ENCODE peak calls at places on chromosome 2, in four cellular contexts. J is heart left ventricle, H is hepatocyte, W is lower lobe of right lung. N is an unnamed sample.

GRCh38 chr2:29420484-29420883 is 305.3 kb downstream of the CLIP4 start:
- DNase-seq in H (no peak), J (no peak), W (no peak), N (no peak)

GRCh38 chr2:86254576-86255538 is 55.6 kb downstream of the MRPL35 start:
- DNase-seq in H (no peak), J (peak; percentile 72), W (peak; percentile 56), N (no peak)

GRCh38 chr2:200662727-200663126 is 76.9 kb downstream of the AOX1 start:
- DNase-seq in W (no peak), H (peak; percentile 42), J (no peak), N (no peak)

GRCh38 chr2:20650880-20651730 is at the start of gene HS1BP3:
- DNase-seq in J (peak; percentile 85), W (peak; percentile 92), H (peak; percentile 94), N (peak; percentile 84)

GRCh38 chr2:234548720-234549420 is 52.0 kb upstream of the ARL4C start:
- DNase-seq in J (peak; percentile 62), W (no peak), H (no peak), N (no peak)

GRCh38 chr2:120758181-120759048 is 22.7 kb downstream of the GLI2 start:
- DNase-seq in H (peak; percentile 79), W (peak; percentile 39), J (peak; percentile 78), N (no peak)

GRCh38 chr2:109712126-109712455 is 82.0 kb upstream of the RGPD5 start:
- DNase-seq in H (no peak), W (no peak), J (no peak), N (no peak)

GRCh38 chr2:216775043-216775453 is 79.7 kb upstream of the IGFBP5 start:
- DNase-seq in H (peak; percentile 77), J (peak; percentile 83), W (no peak), N (no peak)

GRCh38 chr2:25912851-25913695 is 34.8 kb upstream of the ASXL2 start:
- DNase-seq in W (no peak), H (no peak), J (no peak), N (no peak)

GRCh38 chr2:224141304-224141703 is 102.2 kb upstream of the SERPINE2 start:
- DNase-seq in J (no peak), W (no peak), H (no peak), N (no peak)

GRCh38 chr2:34447097-34447496 is 848.0 kb upstream of the FAM98A start:
- DNase-seq in J (no peak), W (no peak), H (no peak), N (no peak)

GRCh38 chr2:43542285-43542933 is 53.4 kb downstream of the THADA start:
- DNase-seq in W (no peak), H (peak; percentile 58), J (no peak), N (no peak)

GRCh38 chr2:98869272-98869641 is 66.8 kb downstream of the CRACDL start:
- DNase-seq in H (no peak), J (no peak), W (peak; percentile 92), N (no peak)

GRCh38 chr2:45578056-45578843 is 32.8 kb downstream of the SRBD1 start:
- DNase-seq in J (no peak), H (peak; percentile 20), W (peak; percentile 34), N (no peak)

GRCh38 chr2:96553176-96553956 is 16.8 kb downstream of the ARID5A start:
- DNase-seq in W (no peak), H (no peak), J (no peak), N (no peak)

GRCh38 chr2:129062160-129062912 is 743.7 kb upstream of the HS6ST1 start:
- DNase-seq in J (no peak), W (no peak), H (peak; percentile 22), N (no peak)

GRCh38 chr2:147006724-147007123 is 838.1 kb upstream of the ACVR2A start:
- DNase-seq in W (no peak), J (no peak), H (no peak), N (no peak)

GRCh38 chr2:58064136-58064535 is 17.5 kb downstream of the VRK2 start:
- DNase-seq in J (no peak), H (no peak), W (no peak), N (no peak)

GRCh38 chr2:182368446-182368845 is 58.4 kb downstream of the PDE1A start:
- DNase-seq in W (no peak), J (no peak), H (no peak), N (no peak)

GRCh38 chr2:43273477-43273876 is 47.1 kb upstream of the ZFP36L2 start:
- DNase-seq in H (no peak), J (peak; percentile 53), W (no peak), N (no peak)

GRCh38 chr2:8609357-8609804 is 72.5 kb upstream of the ID2 start:
- DNase-seq in H (peak; percentile 82), J (no peak), W (peak; percentile 18), N (no peak)

GRCh38 chr2:240463866-240464481 is 28.5 kb downstream of the GPC1 start:
- DNase-seq in J (no peak), H (peak; percentile 2), W (no peak), N (no peak)

GRCh38 chr2:199465390-199465789 is 7.7 kb upstream of the SATB2 start:
- DNase-seq in J (no peak), W (no peak), H (no peak), N (no peak)

GRCh38 chr2:199467462-199467822 is 9.7 kb upstream of the SATB2 start:
- DNase-seq in W (no peak), H (no peak), J (no peak), N (no peak)

GRCh38 chr2:199466704-199467461 is 9.1 kb upstream of the SATB2 start:
- DNase-seq in W (no peak), H (no peak), J (no peak), N (no peak)

GRCh38 chr2:199464614-199465352 is 7.0 kb upstream of the SATB2 start:
- DNase-seq in W (no peak), J (no peak), H (no peak), N (no peak)

GRCh38 chr2:199465988-199466703 is 8.4 kb upstream of the SATB2 start:
- DNase-seq in J (no peak), W (no peak), H (no peak), N (no peak)
- H3K27me3 ChIP-seq in J (peaks cover 100% of the 10 kb centered on the region), W (peaks cover 100% of the 10 kb centered on the region), H (peaks cover 100% of the 10 kb centered on the region), N (peaks cover 97% of the 10 kb centered on the region)

DNA sequence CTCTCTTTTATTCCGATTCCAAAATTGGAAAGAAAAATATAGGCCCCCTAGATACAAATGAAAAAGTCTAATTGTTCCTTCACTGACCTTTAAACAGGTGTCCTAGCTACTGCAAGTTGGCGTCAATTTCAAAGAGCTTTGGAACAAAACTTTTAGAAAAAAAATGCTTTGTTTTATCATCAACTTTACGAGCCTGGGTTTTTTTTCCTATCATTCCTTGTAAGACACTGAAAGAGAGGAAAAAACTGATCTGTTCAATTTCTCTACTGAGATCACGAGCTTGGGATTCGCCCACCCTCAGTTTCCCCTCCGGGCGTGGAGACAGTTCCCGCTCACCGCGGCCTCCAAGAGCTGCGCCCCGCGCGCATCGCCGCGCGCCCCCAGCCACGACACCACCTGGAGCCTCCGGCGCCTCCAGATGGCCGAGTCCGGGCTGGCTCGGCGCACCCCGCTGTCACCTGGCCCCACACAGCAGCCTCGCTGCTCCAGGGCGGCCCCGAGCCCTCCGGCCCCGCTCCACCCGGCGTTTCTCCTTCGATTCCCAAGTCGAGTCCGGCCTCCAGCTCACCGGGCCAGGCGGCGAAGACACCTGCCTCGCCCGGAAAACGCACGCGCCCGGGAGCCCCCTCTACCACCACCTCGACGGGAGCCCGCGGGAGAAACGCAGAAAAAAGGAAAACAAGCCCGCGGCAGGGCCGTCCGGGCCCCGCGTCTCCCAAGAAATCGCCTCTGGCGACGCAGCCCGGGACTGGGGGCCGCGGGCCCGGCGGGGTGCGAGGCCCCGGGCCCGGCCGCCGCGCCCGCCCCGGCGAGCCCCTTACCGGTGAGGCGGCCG is 659 bp downstream of the TBC1D8 start:
- DNase-seq in J (peak; percentile 40), H (peak; percentile 60), W (peak; percentile 61), N (no peak)
- H3K27ac ChIP-seq in J (peak overlapping the region; percentile 79), H (peak overlapping the region; percentile 65), W (peak overlapping the region; percentile 76), N (no peak overlapping the region)

DNA sequence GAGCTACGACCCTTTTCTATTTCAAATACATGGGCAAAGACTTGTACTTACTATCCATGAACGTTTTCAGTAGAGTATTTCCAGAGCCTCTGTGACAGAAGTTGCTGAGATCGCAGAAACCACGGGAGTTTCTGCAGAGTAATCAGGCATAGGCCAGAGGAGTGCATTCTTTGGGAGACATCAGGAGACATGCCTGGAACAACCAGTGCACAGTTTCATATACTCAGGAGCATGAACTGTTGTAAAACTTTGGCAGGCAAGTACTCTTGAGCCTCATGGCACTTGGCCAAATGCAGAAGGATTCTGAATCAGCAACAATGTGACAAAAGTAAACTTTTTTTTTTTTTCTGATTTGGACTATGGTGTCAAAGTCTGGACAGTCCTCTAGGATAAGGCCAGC is 307.1 kb downstream of the GRB14 start:
- DNase-seq in W (no peak), H (peak; percentile 73), J (no peak), N (no peak)
- H3K4me3 ChIP-seq in W (no peak overlapping the region), H (no peak overlapping the region), J (no peak overlapping the region), N (no peak overlapping the region)

DNA sequence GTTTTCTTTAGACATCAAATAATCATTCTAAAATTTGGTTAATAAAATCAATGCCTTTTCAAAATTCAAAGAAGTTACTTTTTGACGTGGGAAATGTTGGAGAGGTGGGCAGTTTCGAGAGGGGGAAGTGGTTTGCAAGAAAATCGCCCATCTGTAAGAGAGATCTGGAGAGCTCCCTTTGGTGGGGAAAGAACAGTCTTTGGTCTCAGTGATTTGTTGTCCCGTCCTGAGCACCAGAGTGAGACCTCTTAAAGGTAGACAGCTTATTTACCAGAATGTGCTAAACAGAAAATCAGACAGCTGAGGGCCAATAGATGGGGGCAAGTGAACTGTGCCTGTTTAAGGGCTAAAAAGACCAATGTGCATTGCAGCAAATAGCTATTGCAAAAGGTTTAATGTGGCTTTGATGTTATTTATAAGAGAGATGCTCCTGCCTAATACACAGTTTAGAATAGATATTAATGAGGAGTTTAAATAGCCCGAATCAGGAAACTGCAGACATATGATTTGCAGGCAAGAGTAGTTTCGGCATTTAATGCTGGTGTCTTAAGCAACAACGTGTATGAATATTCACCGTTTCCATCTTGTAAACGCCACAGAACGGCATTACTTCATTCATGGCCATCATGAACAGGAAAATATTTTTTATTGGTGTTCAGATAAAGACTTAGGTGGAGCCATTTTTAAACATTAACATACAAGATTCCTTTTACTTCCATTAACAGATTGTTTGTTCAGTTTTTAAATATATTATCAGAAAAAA is 29.5 kb downstream of the ARHGAP15 start:
- DNase-seq in J (no peak), H (no peak), W (no peak), N (no peak)
- H3K27me3 ChIP-seq in J (no peaks in the 10 kb centered on the region), H (no peaks in the 10 kb centered on the region), W (no peaks in the 10 kb centered on the region), N (no peaks in the 10 kb centered on the region)

GRCh38 chr2:63980794-63981193 is 38.4 kb downstream of the VPS54 start:
- DNase-seq in H (no peak), J (no peak), W (no peak), N (no peak)
- H3K27ac ChIP-seq in H (no peak overlapping the region), J (no peak overlapping the region), W (no peak overlapping the region), N (no peak overlapping the region)